ENCODE peak calls at places on chromosomes 2 and 18, in nine cellular contexts. N, R, V, S, X, B, A, D and Z are unnamed samples.

GRCh38 chr2:31886700-31887099 is 124.1 kb downstream of the MEMO1 start:
- DNase-seq in X (no peak), A (peak), D (peak), S (no peak), V (no peak), R (no peak), B (peak), N (no peak), Z (no peak)

GRCh38 chr18:35828591-35828990 is 143.9 kb upstream of the RMP24 start:
- DNase-seq in D (no peak), R (no peak), A (no peak), B (no peak), N (no peak), S (no peak), X (no peak), V (no peak), Z (no peak)

GRCh38 chr2:175892046-175892445 is 110.0 kb downstream of the LNPK start:
- DNase-seq in D (no peak), A (no peak), R (no peak), B (no peak), V (no peak), X (no peak), S (no peak), N (no peak), Z (peak)

GRCh38 chr2:235383272-235383843 is 110.5 kb upstream of the AGAP1 start:
- DNase-seq in V (no peak), D (no peak), N (no peak), R (no peak), X (no peak), B (no peak), A (no peak), S (no peak), Z (no peak)

GRCh38 chr2:114651933-114652332 is 209.5 kb downstream of the DPP10 start:
- DNase-seq in D (no peak), X (no peak), V (no peak), B (no peak), N (no peak), R (no peak), A (no peak), S (no peak), Z (no peak)

GRCh38 chr2:239467956-239468490 is 67.2 kb upstream of the HDAC4 start:
- DNase-seq in S (no peak), X (no peak), V (no peak), D (no peak), R (no peak), N (no peak), B (no peak), A (no peak), Z (no peak)

GRCh38 chr2:221705478-221705877 is 133.4 kb upstream of the EPHA4 start:
- DNase-seq in N (no peak), S (no peak), B (no peak), V (no peak), R (no peak), X (no peak), D (no peak), A (no peak), Z (no peak)

GRCh38 chr18:67359868-67360838 is 156.4 kb downstream of the DSEL start:
- DNase-seq in R (no peak), N (peak), B (peak), X (no peak), V (peak), D (no peak), S (peak), A (no peak), Z (peak)

GRCh38 chr2:177164131-177164530 is 48.5 kb upstream of the HNRNPA3 start:
- DNase-seq in B (no peak), R (no peak), X (no peak), D (no peak), S (no peak), A (no peak), V (no peak), N (no peak), Z (no peak)

GRCh38 chr2:182193291-182193690 is 207.6 kb downstream of the PPP1R1C start:
- DNase-seq in X (no peak), B (no peak), S (no peak), N (no peak), R (no peak), D (no peak), A (no peak), V (no peak), Z (no peak)

GRCh38 chr18:48023334-48024008 is 93.0 kb upstream of the SMAD2 start:
- DNase-seq in D (no peak), S (no peak), V (peak), X (no peak), N (peak), R (peak), A (peak), B (peak), Z (peak)

GRCh38 chr18:57429607-57430165 is 5.5 kb upstream of the ONECUT2 start:
- DNase-seq in S (no peak), B (no peak), X (no peak), R (no peak), V (no peak), D (no peak), A (peak), N (no peak), Z (no peak)

GRCh38 chr2:234481301-234481700 is 15.6 kb downstream of the ARL4C start:
- DNase-seq in S (no peak), A (no peak), D (no peak), R (no peak), X (no peak), N (no peak), V (no peak), B (no peak), Z (no peak)

GRCh38 chr2:237491515-237492118 is 4.6 kb downstream of the MLPH start:
- DNase-seq in B (no peak), D (no peak), X (no peak), A (no peak), S (no peak), R (no peak), N (no peak), V (no peak), Z (no peak)

GRCh38 chr18:55189972-55190371 is 230.7 kb upstream of the CCDC68 start:
- DNase-seq in R (no peak), N (no peak), D (peak), B (peak), V (no peak), S (no peak), X (no peak), A (peak), Z (no peak)

GRCh38 chr2:11789243-11789642 is 42.8 kb downstream of the LPIN1 start:
- DNase-seq in V (no peak), X (no peak), S (no peak), N (no peak), A (no peak), B (no peak), D (no peak), R (no peak), Z (no peak)

GRCh38 chr18:72223733-72224132 is 320.4 kb downstream of the CBLN2 start:
- DNase-seq in B (no peak), V (no peak), A (no peak), N (no peak), R (no peak), S (no peak), D (no peak), X (no peak), Z (peak)

GRCh38 chr2:29892576-29892975 is 28.8 kb downstream of the ALK start:
- DNase-seq in S (no peak), R (no peak), X (no peak), D (no peak), A (no peak), N (no peak), V (no peak), B (no peak), Z (no peak)

GRCh38 chr2:228646061-228646460 is 464.6 kb upstream of the SPHKAP start:
- DNase-seq in V (no peak), B (peak), N (no peak), X (no peak), D (no peak), A (no peak), R (no peak), S (no peak), Z (no peak)

GRCh38 chr2:106885981-106886915 is at the start of gene ST6GAL2:
- DNase-seq in A (peak), N (no peak), R (peak), X (no peak), D (no peak), S (no peak), B (no peak), V (no peak), Z (no peak)

GRCh38 chr2:224947566-224947965 is 94.7 kb downstream of the DOCK10 start:
- DNase-seq in X (no peak), S (no peak), D (no peak), R (no peak), B (no peak), V (no peak), N (no peak), A (no peak), Z (no peak)

GRCh38 chr2:236657801-236658200 is 88.2 kb downstream of the ACKR3 start:
- DNase-seq in N (no peak), A (no peak), S (no peak), D (no peak), B (no peak), V (no peak), X (no peak), R (no peak), Z (no peak)

GRCh38 chr18:26407721-26408601 is 140.4 kb downstream of the KCTD1 start:
- DNase-seq in R (no peak), N (no peak), S (no peak), A (no peak), D (no peak), B (no peak), V (peak), X (no peak), Z (no peak)

GRCh38 chr2:178777577-178777976 is 29.6 kb downstream of the TTN start:
- DNase-seq in V (peak), B (no peak), X (no peak), N (no peak), D (no peak), R (no peak), S (no peak), A (no peak), Z (no peak)

GRCh38 chr2:118032169-118033013 is 18.5 kb upstream of the CCDC93 start:
- DNase-seq in N (peak), S (no peak), X (no peak), R (peak), D (no peak), B (peak), A (peak), V (peak), Z (no peak)

GRCh38 chr2:8537572-8538155 is 144.2 kb upstream of the ID2 start:
- DNase-seq in S (no peak), D (peak), V (no peak), R (no peak), N (no peak), A (no peak), X (no peak), B (no peak), Z (no peak)

GRCh38 chr2:172282944-172283343 is 144.4 kb upstream of the ITGA6 start:
- DNase-seq in R (no peak), D (no peak), N (no peak), S (no peak), V (no peak), A (no peak), X (no peak), B (peak), Z (peak)

GRCh38 chr18:57846258-57846657 is 43.1 kb upstream of the ATP8B1 start:
- DNase-seq in V (peak), X (no peak), B (peak), A (no peak), N (no peak), S (no peak), D (peak), R (no peak), Z (no peak)

GRCh38 chr2:199895406-199895805 is 15.7 kb upstream of the C2orf69 start:
- DNase-seq in X (no peak), D (no peak), R (no peak), S (no peak), V (no peak), A (no peak), N (no peak), B (no peak), Z (no peak)

GRCh38 chr18:11808001-11808855 is 43.0 kb upstream of the CHMP1B start:
- DNase-seq in R (no peak), S (no peak), A (no peak), N (no peak), B (peak), V (peak), D (peak), X (no peak), Z (peak)

GRCh38 chr18:77045682-77046081 is 86.9 kb downstream of the MBP start:
- DNase-seq in A (no peak), V (no peak), B (no peak), X (no peak), D (no peak), R (no peak), N (no peak), S (no peak), Z (no peak)

GRCh38 chr2:222264791-222265320 is 33.9 kb downstream of the PAX3 start:
- DNase-seq in B (no peak), N (no peak), X (no peak), S (no peak), R (no peak), V (no peak), D (no peak), A (no peak), Z (no peak)

GRCh38 chr18:34970106-34970505 is 71.1 kb upstream of the MAPRE2 start:
- DNase-seq in R (no peak), D (no peak), S (no peak), B (no peak), A (no peak), X (no peak), V (no peak), N (no peak), Z (no peak)

GRCh38 chr2:106159867-106160785 is 34.0 kb downstream of the UXS1 start:
- DNase-seq in V (no peak), A (no peak), N (no peak), D (no peak), B (no peak), S (peak), X (no peak), R (no peak), Z (no peak)

GRCh38 chr18:23191952-23192662 is 56.8 kb downstream of the CABLES1 start:
- DNase-seq in B (peak), V (no peak), D (no peak), N (peak), R (peak), A (no peak), S (no peak), X (no peak), Z (no peak)

GRCh38 chr2:10238991-10239485 is 63.7 kb upstream of the HPCAL1 start:
- DNase-seq in B (no peak), D (peak), X (peak), S (no peak), N (no peak), R (no peak), A (no peak), V (no peak), Z (no peak)